ENCODE peak calls at places on chromosome 12, in seven cellular contexts. S is cardiac muscle cell, P is upper lobe of left lung, R is left lung, H is fibroblast of lung, Z is upper lobe of right lung, V is psoas muscle. U is an unnamed sample.
A peak's percentile ranks its signal among the peaks of the same experiment; 100 is the strongest.

GRCh38 chr12:48779869-48780268 is 9.0 kb downstream of the ADCY6 start:
- DNase-seq in S (peak; percentile 33), P (no peak), R (peak; percentile 8), H (peak; percentile 73), Z (no peak), V (peak; percentile 59), U (no peak)

GRCh38 chr12:39467432-39467870 is 24.5 kb upstream of the KIF21A start:
- DNase-seq in S (no peak), P (no peak), R (no peak), H (peak; percentile 37), Z (no peak), V (no peak), U (no peak)

GRCh38 chr12:57524814-57525614 is 2.4 kb downstream of the MBD6 start:
- DNase-seq in S (no peak), P (no peak), R (no peak), H (no peak), Z (no peak), V (peak; percentile 53), U (no peak)

GRCh38 chr12:31245822-31246469 is 80.0 kb downstream of the SINHCAF start:
- DNase-seq in S (peak; percentile 23), P (no peak), R (no peak), H (no peak), Z (no peak), V (no peak), U (no peak)

GRCh38 chr12:20629414-20630156 is 65.5 kb upstream of the SLCO1C1 start:
- DNase-seq in S (no peak), P (no peak), R (no peak), H (peak; percentile 79), Z (no peak), V (no peak), U (no peak)

GRCh38 chr12:98745578-98746391 is 100.7 kb downstream of the APAF1 start:
- DNase-seq in S (peak; percentile 19), P (peak; percentile 87), R (peak; percentile 77), H (no peak), Z (no peak), V (no peak), U (no peak)

GRCh38 chr12:3670083-3670620 is 82.8 kb downstream of the CRACR2A start:
- DNase-seq in S (no peak), P (no peak), R (no peak), H (no peak), Z (no peak), V (no peak), U (no peak)

GRCh38 chr12:122847921-122848421 is 12.7 kb downstream of the HIP1R start:
- DNase-seq in S (no peak), P (peak; percentile 37), R (no peak), H (no peak), Z (no peak), V (peak; percentile 29), U (no peak)

GRCh38 chr12:106739318-106739717 is 35.2 kb upstream of the RIC8B start:
- DNase-seq in S (no peak), P (no peak), R (no peak), H (peak; percentile 64), Z (no peak), V (no peak), U (no peak)

GRCh38 chr12:67592228-67593011 is 56.1 kb upstream of the DYRK2 start:
- DNase-seq in S (no peak), P (no peak), R (no peak), H (peak; percentile 59), Z (no peak), V (no peak), U (no peak)

GRCh38 chr12:34400986-34401658 is 378.8 kb downstream of the ALG10 start:
- DNase-seq in S (no peak), P (peak; percentile 63), R (peak; percentile 70), H (no peak), Z (peak; percentile 57), V (peak; percentile 25), U (no peak)

GRCh38 chr12:94596596-94596995 is 53.8 kb downstream of the TMCC3 start:
- DNase-seq in S (no peak), P (no peak), R (no peak), H (peak; percentile 21), Z (no peak), V (no peak), U (no peak)

GRCh38 chr12:57455374-57456144 is 452 bp downstream of the INHBE start:
- DNase-seq in S (no peak), P (no peak), R (no peak), H (no peak), Z (no peak), V (peak; percentile 59), U (no peak)

GRCh38 chr12:14885718-14886201 is at the start of gene MGP:
- DNase-seq in S (no peak), P (no peak), R (no peak), H (peak; percentile 89), Z (no peak), V (peak; percentile 67), U (no peak)
- H3K4me3 ChIP-seq in S (no peak within 1 kb of the TSS), P (no peak within 1 kb of the TSS), R (peak within 1 kb of the TSS; percentile 30), H (peak within 1 kb of the TSS; percentile 3), Z (peak within 1 kb of the TSS; percentile 48), V (peak within 1 kb of the TSS; percentile 52), U (peak within 1 kb of the TSS; percentile 6)

GRCh38 chr12:2640709-2641108 is 154.1 kb upstream of the FKBP4 start:
- DNase-seq in S (no peak), P (no peak), R (no peak), H (peak; percentile 99), Z (peak; percentile 64), V (no peak), U (no peak)

GRCh38 chr12:2640281-2640680 is 154.5 kb upstream of the FKBP4 start:
- DNase-seq in S (no peak), P (no peak), R (no peak), H (no peak), Z (no peak), V (no peak), U (no peak)

GRCh38 chr12:2641761-2642160 is 153.0 kb upstream of the FKBP4 start:
- DNase-seq in S (no peak), P (no peak), R (no peak), H (no peak), Z (peak; percentile 22), V (no peak), U (no peak)

GRCh38 chr12:2642176-2642892 is 152.4 kb upstream of the FKBP4 start:
- DNase-seq in S (no peak), P (no peak), R (no peak), H (no peak), Z (peak; percentile 23), V (no peak), U (no peak)

GRCh38 chr12:2641209-2641608 is 153.6 kb upstream of the FKBP4 start:
- DNase-seq in S (no peak), P (no peak), R (no peak), H (peak; percentile 14), Z (peak; percentile 36), V (no peak), U (no peak)
- TF ChIP-seq CTCF in S (peak; percentile 53), P (no peak), R (no peak), H (peak; percentile 48), Z (no peak), V (no peak), U (no peak)

DNA sequence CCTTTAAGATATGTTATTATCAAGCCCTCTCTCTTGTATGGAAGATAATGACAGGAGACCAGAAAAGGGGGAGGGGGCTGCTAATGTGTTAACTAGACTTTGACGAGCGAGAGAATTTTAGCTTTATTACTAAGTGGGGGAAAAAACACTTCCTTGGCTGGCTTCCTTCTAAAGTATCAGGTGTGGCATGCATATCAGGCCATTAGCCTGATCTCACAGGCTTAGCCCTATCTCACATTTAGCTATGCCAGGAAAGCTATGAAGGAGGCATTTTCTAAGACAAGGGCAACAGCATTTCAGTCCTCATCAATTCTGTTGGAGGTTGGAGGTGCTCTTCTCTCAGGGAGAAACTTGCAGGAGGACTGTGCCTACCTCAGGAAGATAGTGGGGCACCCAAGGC is 9.9 kb downstream of the SSPN start:
- DNase-seq in S (no peak), P (no peak), R (no peak), H (no peak), Z (no peak), V (no peak), U (no peak)
- H3K4me3 ChIP-seq in S (no peak overlapping the region), P (no peak overlapping the region), R (no peak overlapping the region), H (no peak overlapping the region), Z (no peak overlapping the region), V (peak overlapping the region; percentile 26), U (no peak overlapping the region)

DNA sequence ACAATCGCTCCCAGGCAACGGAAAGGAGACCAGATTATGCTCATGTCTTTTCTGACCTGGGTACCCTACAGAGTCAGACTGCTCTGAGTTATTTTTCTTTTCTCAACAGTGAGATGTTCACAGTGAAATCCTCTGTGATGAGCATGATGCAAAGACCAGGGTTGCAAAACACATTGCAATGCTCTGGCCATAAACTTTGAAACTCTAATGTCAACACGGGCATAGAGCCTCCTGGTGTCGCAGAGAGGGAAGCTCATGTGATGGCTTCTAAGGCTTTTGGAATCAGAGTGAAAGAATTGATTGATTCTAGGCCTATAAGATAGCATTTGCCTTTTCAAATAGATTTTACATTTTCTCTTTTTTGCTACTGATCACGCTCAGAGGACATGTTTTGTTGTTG is 193.4 kb downstream of the RASSF9 start:
- DNase-seq in S (peak; percentile 2), P (no peak), R (no peak), H (no peak), Z (no peak), V (no peak), U (no peak)
- TF ChIP-seq CTCF in S (peak; percentile 57), P (no peak), R (no peak), H (peak; percentile 54), Z (no peak), V (no peak), U (no peak)

GRCh38 chr12:55745361-55746146 is 2.6 kb downstream of the GDF11 start:
- DNase-seq in S (peak; percentile 94), P (no peak), R (no peak), H (no peak), Z (no peak), V (no peak), U (no peak)

GRCh38 chr12:55743967-55744931 is 1.3 kb downstream of the GDF11 start:
- DNase-seq in S (peak; percentile 25), P (no peak), R (no peak), H (no peak), Z (no peak), V (no peak), U (no peak)

GRCh38 chr12:55748230-55748993 is 5.5 kb downstream of the GDF11 start:
- DNase-seq in S (no peak), P (peak; percentile 64), R (no peak), H (no peak), Z (no peak), V (no peak), U (no peak)

GRCh38 chr12:55746913-55747231 is 4.0 kb downstream of the GDF11 start:
- DNase-seq in S (no peak), P (no peak), R (no peak), H (no peak), Z (no peak), V (no peak), U (no peak)

GRCh38 chr12:55746147-55746912 is 3.4 kb downstream of the GDF11 start:
- DNase-seq in S (no peak), P (no peak), R (no peak), H (peak; percentile 40), Z (no peak), V (no peak), U (no peak)
- H3K4me3 ChIP-seq in S (peak overlapping the region; percentile 53), P (no peak overlapping the region), R (no peak overlapping the region), H (no peak overlapping the region), Z (no peak overlapping the region), V (peak overlapping the region; percentile 28), U (peak overlapping the region; percentile 28)

GRCh38 chr12:118853634-118854033 is 127.7 kb upstream of the SRRM4 start:
- DNase-seq in S (peak; percentile 21), P (no peak), R (no peak), H (no peak), Z (no peak), V (no peak), U (no peak)
- TF ChIP-seq CTCF in S (no peak), P (no peak), R (no peak), H (no peak), Z (peak; percentile 6), V (no peak), U (no peak)